ENCODE peak calls at places on chromosomes 5 and 9, in nine cellular contexts. L is body of pancreas, Y is NB4, D is stomach, I is A549, X is uterus, U is sigmoid colon, Z is lower leg skin, A is upper lobe of left lung. O is an unnamed sample.

GRCh38 chr5:176528301-176528700 is 8.9 kb downstream of the RNF44 start:
- DNase-seq in L (no peak), Y (no peak), D (no peak), I (no peak), X (no peak), U (no peak), Z (no peak), A (no peak), O (no peak)

GRCh38 chr5:163506726-163507125 is 1.3 kb downstream of the MAT2B start:
- DNase-seq in L (no peak), Y (peak), D (no peak), I (no peak), X (no peak), U (no peak), Z (no peak), A (no peak), O (no peak)

GRCh38 chr9:37582548-37583157 is 6.5 kb upstream of the FBXO10 start:
- DNase-seq in L (no peak), Y (peak), D (no peak), I (peak), X (no peak), U (no peak), Z (no peak), A (no peak), O (no peak)

GRCh38 chr5:135977375-135977928 is 22.7 kb upstream of the LECT2 start:
- DNase-seq in L (peak), Y (peak), D (peak), I (peak), X (no peak), U (peak), Z (peak), A (peak), O (peak)

GRCh38 chr5:126449751-126450271 is 26.6 kb downstream of the GRAMD2B start:
- DNase-seq in L (no peak), Y (no peak), D (no peak), I (no peak), X (no peak), U (no peak), Z (no peak), A (no peak), O (no peak)

GRCh38 chr9:91037511-91038482 is 236.2 kb downstream of the SYK start:
- DNase-seq in L (peak), Y (peak), D (peak), I (peak), X (peak), U (peak), Z (peak), A (no peak), O (no peak)

GRCh38 chr9:112705773-112706427 is 12.0 kb downstream of the INIP start:
- DNase-seq in L (peak), Y (peak), D (peak), I (peak), X (no peak), U (no peak), Z (no peak), A (no peak), O (no peak)

GRCh38 chr5:77743181-77743580 is 33.0 kb downstream of the TBCA start:
- DNase-seq in L (no peak), Y (no peak), D (no peak), I (no peak), X (no peak), U (no peak), Z (no peak), A (no peak), O (no peak)

GRCh38 chr5:56638768-56639238 is 176.5 kb upstream of the MAP3K1 start:
- DNase-seq in L (no peak), Y (no peak), D (no peak), I (no peak), X (no peak), U (no peak), Z (no peak), A (no peak), O (no peak)

GRCh38 chr5:65612298-65612907 is 11.7 kb downstream of the TRIM23 start:
- DNase-seq in L (no peak), Y (no peak), D (no peak), I (no peak), X (no peak), U (no peak), Z (no peak), A (no peak), O (no peak)

GRCh38 chr9:6764570-6765334 is 7.0 kb downstream of the KDM4C start:
- DNase-seq in L (no peak), Y (no peak), D (no peak), I (no peak), X (no peak), U (no peak), Z (no peak), A (no peak), O (no peak)

GRCh38 chr5:43312076-43312620 is 1.1 kb downstream of the HMGCS1 start:
- DNase-seq in L (no peak), Y (no peak), D (no peak), I (no peak), X (no peak), U (no peak), Z (no peak), A (no peak), O (no peak)

GRCh38 chr5:51382759-51383493 is at the start of gene ISL1:
- DNase-seq in L (peak), Y (no peak), D (peak), I (peak), X (no peak), U (peak), Z (peak), A (peak), O (no peak)

GRCh38 chr5:144451187-144451973 is 280.7 kb downstream of the KCTD16 start:
- DNase-seq in L (no peak), Y (no peak), D (no peak), I (peak), X (no peak), U (no peak), Z (no peak), A (no peak), O (no peak)

GRCh38 chr5:112691758-112692157 is 45.9 kb upstream of the APC start:
- DNase-seq in L (peak), Y (peak), D (no peak), I (peak), X (no peak), U (no peak), Z (no peak), A (no peak), O (no peak)

GRCh38 chr5:100479079-100479688 is 56.0 kb upstream of the FAM174A start:
- DNase-seq in L (no peak), Y (peak), D (no peak), I (peak), X (no peak), U (no peak), Z (no peak), A (no peak), O (no peak)

GRCh38 chr5:181200816-181201215 is 4.2 kb downstream of the TRIM7 start:
- DNase-seq in L (no peak), Y (no peak), D (no peak), I (no peak), X (no peak), U (no peak), Z (no peak), A (no peak), O (no peak)

GRCh38 chr5:128109138-128109537 is 25.6 kb downstream of the SLC12A2 start:
- DNase-seq in L (no peak), Y (no peak), D (no peak), I (no peak), X (no peak), U (no peak), Z (no peak), A (peak), O (no peak)

GRCh38 chr9:98708103-98708932 is 417 bp downstream of the GABBR2 start:
- DNase-seq in L (no peak), Y (no peak), D (no peak), I (peak), X (no peak), U (no peak), Z (peak), A (peak), O (no peak)

GRCh38 chr9:22119537-22120167 is 110.5 kb upstream of the CDKN2B start:
- DNase-seq in L (no peak), Y (no peak), D (no peak), I (no peak), X (no peak), U (no peak), Z (no peak), A (no peak), O (no peak)

GRCh38 chr5:76363385-76364261 is 39.5 kb upstream of the IQGAP2 start:
- DNase-seq in L (peak), Y (no peak), D (peak), I (no peak), X (no peak), U (no peak), Z (peak), A (no peak), O (no peak)

GRCh38 chr9:27468450-27469110 is 55.5 kb upstream of the IFNK start:
- DNase-seq in L (no peak), Y (no peak), D (no peak), I (no peak), X (no peak), U (no peak), Z (no peak), A (no peak), O (no peak)

GRCh38 chr9:90815183-90815943 is 13.7 kb downstream of the SYK start:
- DNase-seq in L (no peak), Y (peak), D (peak), I (no peak), X (no peak), U (peak), Z (no peak), A (no peak), O (no peak)

GRCh38 chr9:134626576-134627416 is 14.8 kb upstream of the COL5A1 start:
- DNase-seq in L (peak), Y (no peak), D (no peak), I (no peak), X (peak), U (peak), Z (peak), A (peak), O (no peak)

GRCh38 chr9:69877852-69878507 is 57.4 kb downstream of the CFAP95 start:
- DNase-seq in L (no peak), Y (peak), D (no peak), I (peak), X (no peak), U (no peak), Z (no peak), A (no peak), O (peak)

GRCh38 chr9:128107260-128107970 is 20.1 kb downstream of the PTGES2 start:
- DNase-seq in L (no peak), Y (no peak), D (no peak), I (no peak), X (no peak), U (peak), Z (no peak), A (no peak), O (no peak)

GRCh38 chr5:124438390-124439380 is 307.8 kb downstream of the ZNF608 start:
- DNase-seq in L (no peak), Y (no peak), D (no peak), I (no peak), X (no peak), U (no peak), Z (no peak), A (peak), O (no peak)

GRCh38 chr9:133701981-133702797 is 36.0 kb downstream of the SARDH start:
- DNase-seq in L (no peak), Y (peak), D (no peak), I (no peak), X (peak), U (peak), Z (no peak), A (peak), O (no peak)

DNA sequence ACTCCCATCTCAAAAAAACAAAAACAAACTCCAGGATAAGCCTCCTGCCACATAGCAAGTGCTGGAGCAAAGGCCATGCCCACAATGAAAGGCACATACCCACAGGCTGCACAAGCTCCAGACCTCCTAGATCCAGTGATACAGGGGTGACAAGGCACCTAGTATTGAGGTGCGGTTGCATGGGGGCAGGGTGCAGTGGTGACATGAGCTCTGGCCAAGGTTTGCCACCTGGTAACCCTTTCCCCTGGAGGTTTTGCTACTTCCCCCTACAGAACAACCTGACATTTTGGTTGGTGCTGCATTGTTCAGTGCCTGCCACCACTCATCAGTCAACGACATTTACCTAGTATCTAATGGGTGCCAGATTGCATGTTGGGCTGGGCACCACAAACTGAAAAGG is 14.5 kb downstream of the CDKN2AIPNL start:
- DNase-seq in L (no peak), Y (no peak), D (no peak), I (no peak), X (no peak), U (no peak), Z (peak), A (no peak), O (no peak)
- TF ChIP-seq POLR2A in L (no peak), Y (no peak), D (no peak), I (no peak), X (no peak), U (no peak), Z (no peak), A (no peak), O (no peak)

GRCh38 chr9:19410594-19410993 is 1.8 kb downstream of the ACER2 start:
- DNase-seq in L (no peak), Y (peak), D (no peak), I (no peak), X (no peak), U (no peak), Z (no peak), A (no peak), O (no peak)

GRCh38 chr9:19409406-19410194 is 791 bp downstream of the ACER2 start:
- DNase-seq in L (peak), Y (peak), D (no peak), I (peak), X (peak), U (peak), Z (no peak), A (peak), O (peak)

GRCh38 chr9:19410195-19410503 is 1.3 kb downstream of the ACER2 start:
- DNase-seq in L (no peak), Y (no peak), D (no peak), I (no peak), X (no peak), U (no peak), Z (no peak), A (no peak), O (no peak)

GRCh38 chr9:19408316-19408692 is 505 bp upstream of the ACER2 start:
- DNase-seq in L (no peak), Y (peak), D (no peak), I (peak), X (no peak), U (peak), Z (no peak), A (no peak), O (no peak)

DNA sequence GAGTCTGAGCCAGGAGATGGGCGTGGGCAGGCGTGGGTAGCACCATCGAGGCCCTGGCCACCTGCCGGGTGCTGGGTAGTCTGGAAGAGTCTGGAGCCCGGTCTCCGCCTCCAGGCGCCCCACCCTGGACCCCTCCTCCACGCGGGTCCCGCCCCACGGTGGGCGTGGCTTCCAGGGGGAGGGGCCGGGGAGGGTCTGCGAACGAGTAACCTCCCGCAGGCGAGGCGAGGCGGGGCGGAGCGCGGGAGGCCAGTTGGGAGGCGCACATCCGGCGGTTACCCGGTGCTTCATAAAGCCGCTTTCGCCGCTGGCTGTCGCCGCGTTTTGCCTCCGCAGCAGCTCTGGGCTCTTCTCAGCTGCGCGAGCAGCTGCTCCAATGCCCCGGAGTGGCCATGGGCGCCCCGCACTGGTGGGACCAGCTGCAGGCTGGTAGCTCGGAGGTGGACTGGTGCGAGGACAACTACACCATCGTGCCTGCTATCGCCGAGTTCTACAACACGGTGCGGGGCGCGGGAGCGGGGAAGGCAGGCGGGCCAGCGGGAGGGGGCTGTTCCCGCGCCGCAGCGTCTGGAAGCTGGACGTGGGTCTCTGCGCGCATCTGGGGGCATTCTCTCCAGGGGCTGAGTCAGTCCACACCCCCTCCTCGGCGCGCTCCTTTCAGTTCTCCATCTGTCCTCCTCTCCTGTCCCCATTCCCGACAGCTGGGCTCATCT is at the start of gene ACER2:
- DNase-seq in L (peak), Y (peak), D (peak), I (peak), X (peak), U (peak), Z (peak), A (peak), O (peak)
- TF ChIP-seq POLR2A in L (peak), Y (peak), D (no peak), I (peak), X (peak), U (peak), Z (no peak), A (peak), O (peak)

GRCh38 chr9:89317282-89317681 is 1.0 kb upstream of the SECISBP2 start:
- DNase-seq in L (no peak), Y (peak), D (no peak), I (no peak), X (no peak), U (no peak), Z (no peak), A (no peak), O (no peak)
- TF ChIP-seq POLR2A in L (no peak), Y (no peak), D (no peak), I (no peak), X (no peak), U (no peak), Z (no peak), A (no peak), O (peak)

GRCh38 chr5:1315709-1316587 is 21.1 kb upstream of the TERT start:
- DNase-seq in L (peak), Y (peak), D (peak), I (peak), X (peak), U (peak), Z (peak), A (peak), O (peak)
- TF ChIP-seq POLR2A in L (peak), Y (no peak), D (no peak), I (no peak), X (no peak), U (no peak), Z (no peak), A (no peak), O (peak)

DNA sequence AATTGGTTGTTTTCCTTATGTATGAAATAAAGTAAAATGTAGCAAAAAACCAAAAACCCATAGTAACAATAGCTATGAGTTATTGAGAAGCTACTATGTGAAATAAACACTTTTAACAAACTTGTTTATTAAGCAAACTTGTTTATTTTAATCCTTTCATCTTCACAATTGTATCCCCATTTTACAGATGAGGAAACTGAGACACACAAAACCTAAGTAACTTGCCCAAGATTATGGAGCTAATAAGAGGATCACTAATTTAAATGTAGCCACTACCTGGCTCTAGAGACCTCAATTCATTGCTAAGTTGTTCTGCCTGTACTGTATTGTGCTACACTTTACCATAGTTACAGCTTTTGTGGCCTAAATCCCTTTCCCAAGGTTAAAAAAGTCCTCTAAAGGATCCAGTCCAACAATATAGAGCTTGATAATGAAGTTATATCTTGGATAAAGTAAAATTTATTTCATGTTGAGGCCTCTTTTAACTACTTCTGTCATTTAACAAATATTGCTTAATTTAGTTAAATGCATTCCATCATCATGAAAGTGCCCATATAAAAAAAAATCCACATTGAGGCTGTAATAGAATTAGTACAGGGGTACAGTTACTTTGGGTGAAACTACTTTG is 22.1 kb downstream of the HOMER1 start:
- DNase-seq in L (no peak), Y (no peak), D (no peak), I (no peak), X (no peak), U (no peak), Z (no peak), A (no peak), O (no peak)
- TF ChIP-seq POLR2A in L (no peak), Y (no peak), D (no peak), I (no peak), X (no peak), U (no peak), Z (no peak), A (no peak), O (no peak)

GRCh38 chr9:85940832-85941616 is at the start of gene NAA35:
- DNase-seq in L (peak), Y (peak), D (peak), I (peak), X (peak), U (peak), Z (peak), A (peak), O (peak)
- TF ChIP-seq POLR2A in L (peak), Y (no peak), D (no peak), I (peak), X (peak), U (peak), Z (no peak), A (no peak), O (no peak)

GRCh38 chr5:142356716-142357468 is 32.1 kb upstream of the SPRY4 start:
- DNase-seq in L (peak), Y (peak), D (peak), I (peak), X (peak), U (peak), Z (peak), A (peak), O (peak)
- TF ChIP-seq POLR2A in L (peak), Y (no peak), D (no peak), I (peak), X (no peak), U (no peak), Z (no peak), A (peak), O (no peak)

GRCh38 chr5:73605223-73606087 is 20.5 kb upstream of the ARHGEF28 start:
- DNase-seq in L (peak), Y (no peak), D (peak), I (peak), X (no peak), U (no peak), Z (no peak), A (no peak), O (no peak)
- TF ChIP-seq POLR2A in L (no peak), Y (no peak), D (no peak), I (no peak), X (no peak), U (no peak), Z (no peak), A (no peak), O (no peak)

GRCh38 chr9:18504707-18505106 is 30.8 kb downstream of the ADAMTSL1 start:
- DNase-seq in L (no peak), Y (no peak), D (no peak), I (no peak), X (no peak), U (no peak), Z (no peak), A (peak), O (no peak)

GRCh38 chr9:18502546-18502945 is 28.6 kb downstream of the ADAMTSL1 start:
- DNase-seq in L (no peak), Y (no peak), D (no peak), I (no peak), X (no peak), U (no peak), Z (no peak), A (no peak), O (no peak)

GRCh38 chr9:18507151-18507550 is 33.2 kb downstream of the ADAMTSL1 start:
- DNase-seq in L (no peak), Y (no peak), D (no peak), I (no peak), X (no peak), U (no peak), Z (no peak), A (no peak), O (no peak)
- TF ChIP-seq POLR2A in L (no peak), Y (no peak), D (no peak), I (no peak), X (no peak), U (no peak), Z (no peak), A (no peak), O (no peak)